ENCODE peak calls at places on chromosome 2, in eight cellular contexts. S is B cell, Z is coronary artery, T is epithelial cell of proximal tubule, P is AG09309, E is bronchial epithelial cell, U is choroid plexus epithelial cell, H is mucosa of descending colon. J is an unnamed sample.
A peak's percentile ranks its signal among the peaks of the same experiment; 100 is the strongest.

GRCh38 chr2:16034151-16034974 is 94.0 kb downstream of the MYCN start:
- DNase-seq in P (no peak), H (no peak), S (no peak), T (no peak), U (no peak), E (no peak), Z (no peak), J (no peak)

GRCh38 chr2:210086292-210086691 is 83.9 kb downstream of the RPE start:
- DNase-seq in T (peak; percentile 2), S (no peak), U (peak; percentile 48), H (no peak), E (peak; percentile 46), Z (no peak), P (no peak), J (no peak)

GRCh38 chr2:96993367-96993766 is 7.0 kb upstream of the FAM178B start:
- DNase-seq in U (no peak), H (no peak), S (no peak), P (no peak), E (peak; percentile 26), Z (no peak), T (no peak), J (no peak)

GRCh38 chr2:2022941-2023586 is 278.7 kb upstream of the PXDN start:
- DNase-seq in P (no peak), H (no peak), U (no peak), S (no peak), T (no peak), Z (no peak), E (no peak), J (no peak)

GRCh38 chr2:226881287-226881686 is 45.4 kb downstream of the RHBDD1 start:
- DNase-seq in H (no peak), E (no peak), P (no peak), U (no peak), Z (no peak), S (no peak), T (no peak), J (no peak)

GRCh38 chr2:71948781-71949536 is 198.7 kb downstream of the CYP26B1 start:
- DNase-seq in Z (no peak), T (no peak), E (no peak), U (peak; percentile 46), H (no peak), P (peak; percentile 41), S (no peak), J (peak; percentile 39)

GRCh38 chr2:64992218-64992617 is 3.0 kb downstream of the SLC1A4 start:
- DNase-seq in Z (no peak), H (no peak), E (no peak), P (no peak), U (no peak), T (no peak), S (no peak), J (no peak)

GRCh38 chr2:46495347-46496030 is 16.1 kb downstream of the TMEM247 start:
- DNase-seq in P (peak; percentile 3), S (no peak), T (no peak), Z (no peak), H (no peak), U (peak; percentile 37), E (peak; percentile 53), J (no peak)

GRCh38 chr2:221096651-221097567 is 475.2 kb downstream of the EPHA4 start:
- DNase-seq in H (no peak), T (peak; percentile 15), S (no peak), Z (no peak), U (no peak), E (peak; percentile 92), P (no peak), J (no peak)

GRCh38 chr2:218897394-218898108 is 16.9 kb downstream of the WNT10A start:
- DNase-seq in U (no peak), S (no peak), E (no peak), P (no peak), H (no peak), T (no peak), Z (no peak), J (no peak)

GRCh38 chr2:233773854-233774253 is 4.3 kb upstream of the MROH2A start:
- DNase-seq in H (no peak), S (no peak), P (no peak), U (no peak), Z (no peak), E (no peak), T (no peak), J (no peak)

GRCh38 chr2:233772153-233772552 is 6.0 kb upstream of the MROH2A start:
- DNase-seq in S (no peak), E (no peak), U (no peak), H (no peak), T (no peak), P (no peak), Z (no peak), J (no peak)

GRCh38 chr2:233769260-233769659 is 8.9 kb upstream of the MROH2A start:
- DNase-seq in H (no peak), U (no peak), S (no peak), T (no peak), E (no peak), P (no peak), Z (no peak), J (no peak)

GRCh38 chr2:233775414-233775813 is 2.7 kb upstream of the MROH2A start:
- DNase-seq in E (no peak), U (no peak), P (no peak), H (no peak), Z (no peak), S (no peak), T (no peak), J (no peak)

DNA sequence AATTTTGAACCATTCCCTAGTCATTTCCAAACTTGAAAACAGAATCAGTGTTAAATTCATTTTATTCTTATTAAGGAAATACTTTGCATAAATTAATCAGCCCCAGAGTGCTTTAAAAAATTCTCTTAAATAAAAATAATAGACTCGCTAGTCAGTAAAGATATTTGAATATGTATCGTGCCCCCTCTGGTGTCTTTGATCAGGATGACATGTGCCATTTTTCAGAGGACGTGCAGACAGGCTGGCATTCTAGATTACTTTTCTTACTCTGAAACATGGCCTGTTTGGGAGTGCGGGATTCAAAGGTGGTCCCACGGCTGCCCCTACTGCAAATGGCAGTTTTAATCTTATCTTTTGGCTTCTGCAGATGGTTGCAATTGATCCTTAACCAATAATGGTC is 5.5 kb upstream of the MROH2A start:
- DNase-seq in T (no peak), Z (no peak), E (no peak), H (no peak), S (no peak), U (no peak), P (no peak), J (no peak)
- TF ChIP-seq CTCF in T (no peak), Z (no peak), E (no peak), H (no peak), S (no peak), U (no peak), P (no peak), J (no peak)

DNA sequence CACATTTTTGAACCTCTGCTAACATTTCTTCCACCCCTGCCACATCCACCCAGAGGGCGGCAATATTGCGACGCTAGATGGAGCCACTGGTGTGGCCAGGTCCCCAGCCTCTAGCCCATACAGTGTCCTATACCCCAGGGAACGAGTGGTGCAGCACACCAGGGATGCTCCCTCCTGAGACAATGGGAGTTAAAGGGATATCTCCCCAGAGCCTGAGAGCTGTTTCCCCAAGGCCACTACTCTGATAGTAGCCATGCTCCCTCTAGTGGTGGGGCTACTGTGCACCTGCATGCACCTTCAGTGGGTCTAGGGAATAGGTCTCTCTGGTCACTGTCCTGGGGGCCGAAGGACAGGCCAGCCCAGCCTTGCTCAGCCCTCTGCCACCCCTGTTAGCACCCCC is 336.4 kb upstream of the FSHR start:
- DNase-seq in U (no peak), T (no peak), H (peak; percentile 44), S (no peak), E (peak; percentile 1), P (no peak), Z (no peak), J (no peak)
- TF ChIP-seq CTCF in U (peak; percentile 19), T (peak; percentile 74), H (no peak), S (no peak), E (peak; percentile 48), P (peak; percentile 8), Z (no peak), J (no peak)

GRCh38 chr2:163736433-163737168 is 793 bp upstream of the FIGN start:
- DNase-seq in H (peak; percentile 20), Z (no peak), S (no peak), E (no peak), T (no peak), U (peak; percentile 49), P (no peak), J (no peak)
- TF ChIP-seq CTCF in H (no peak), Z (no peak), S (no peak), E (peak; percentile 17), T (peak; percentile 45), U (peak; percentile 53), P (peak; percentile 38), J (peak; percentile 24)

GRCh38 chr2:73176881-73177644 is 25.3 kb upstream of the NOTO start:
- DNase-seq in E (peak; percentile 47), T (no peak), U (peak; percentile 85), Z (peak; percentile 87), S (peak; percentile 83), H (peak; percentile 91), P (peak; percentile 24), J (peak; percentile 54)

GRCh38 chr2:73175663-73176204 is 26.6 kb upstream of the NOTO start:
- DNase-seq in U (peak; percentile 54), H (peak; percentile 77), P (no peak), E (peak; percentile 27), Z (peak; percentile 79), S (peak; percentile 60), T (no peak), J (no peak)

GRCh38 chr2:73174941-73175662 is 27.3 kb upstream of the NOTO start:
- DNase-seq in T (no peak), U (peak; percentile 2), E (no peak), Z (no peak), H (no peak), P (no peak), S (no peak), J (no peak)

GRCh38 chr2:73177645-73178255 is 24.6 kb upstream of the NOTO start:
- DNase-seq in E (no peak), Z (no peak), S (no peak), U (no peak), T (no peak), P (no peak), H (no peak), J (no peak)

DNA sequence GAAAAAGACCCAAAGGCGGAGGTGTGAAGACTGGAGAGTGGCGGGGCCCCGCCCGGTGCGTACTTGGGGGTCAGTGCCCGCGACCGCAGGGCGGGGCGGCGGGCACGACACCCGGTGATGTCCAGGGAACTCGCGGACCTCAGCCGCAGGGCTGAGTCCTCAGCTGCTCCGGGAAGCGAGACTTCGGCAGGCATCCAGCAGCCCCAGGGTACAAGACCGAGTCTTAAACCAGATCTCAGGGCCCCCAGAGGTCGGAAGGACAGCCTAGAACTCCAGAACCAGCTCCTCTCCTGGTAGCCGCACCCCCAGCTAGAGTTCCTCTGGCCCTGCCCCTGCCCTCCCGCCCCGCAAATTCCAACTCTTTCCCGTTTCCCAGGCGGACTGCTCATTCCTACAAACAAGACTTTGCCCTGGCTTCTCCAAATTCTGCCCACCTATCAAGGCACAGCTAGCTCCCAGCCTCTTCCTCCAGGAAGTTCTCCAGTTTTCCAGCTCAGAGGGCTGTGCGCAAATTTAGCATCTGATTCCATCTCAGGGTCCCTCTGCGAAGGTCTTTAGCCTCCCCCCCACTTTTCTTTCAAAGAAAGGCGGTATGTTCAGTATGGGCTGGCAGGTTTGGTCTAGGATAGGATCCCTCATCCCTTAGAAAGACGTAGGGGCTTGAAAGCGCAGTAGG is 26.0 kb upstream of the NOTO start:
- DNase-seq in Z (no peak), S (no peak), T (no peak), H (peak; percentile 39), U (peak; percentile 2), E (no peak), P (no peak), J (no peak)
- TF ChIP-seq CTCF in Z (no peak), S (no peak), T (no peak), H (no peak), U (no peak), E (no peak), P (no peak), J (no peak)

J was measured in AG09319.